ENCODE peak calls at places on chromosomes 1 and 21, in seven cellular contexts. O is germinal center, Z is T-helper 17 cell, S is NCI-H1436, L is HT1080, T is NCI-H1105, R is heart right ventricle. U is an unnamed sample.

GRCh38 chr1:84940481-84940880 is 47.5 kb upstream of the LPAR3 start:
- DNase-seq in R (no peak), O (no peak), Z (no peak), L (peak), S (no peak), T (no peak), U (no peak)

GRCh38 chr1:83978056-83978455 is 20.9 kb downstream of the TTLL7 start:
- DNase-seq in O (no peak), T (peak), Z (no peak), R (no peak), S (no peak), L (no peak), U (no peak)

GRCh38 chr21:45974073-45975016 is 7.2 kb upstream of the COL6A1 start:
- DNase-seq in R (no peak), L (peak), O (peak), S (no peak), T (peak), Z (no peak), U (peak)

GRCh38 chr21:44352253-44352860 is 1.1 kb upstream of the TRPM2 start:
- DNase-seq in R (no peak), S (no peak), T (no peak), Z (no peak), O (no peak), L (no peak), U (no peak)

GRCh38 chr1:91511386-91511785 is 10.7 kb downstream of the CDC7 start:
- DNase-seq in T (peak), R (no peak), Z (no peak), S (no peak), O (no peak), L (no peak), U (no peak)

GRCh38 chr1:46158312-46159281 is 16.3 kb upstream of the TSPAN1 start:
- DNase-seq in O (no peak), Z (no peak), T (no peak), R (no peak), L (no peak), S (no peak), U (no peak)

GRCh38 chr1:57637155-57637554 is 213.3 kb upstream of the DAB1 start:
- DNase-seq in O (no peak), T (no peak), L (peak), Z (no peak), S (no peak), R (no peak), U (no peak)

GRCh38 chr1:206693029-206693428 is 8.3 kb downstream of the MAPKAPK2 start:
- DNase-seq in O (no peak), L (peak), T (no peak), S (no peak), Z (no peak), R (peak), U (peak)

GRCh38 chr1:36675931-36676562 is 193.3 kb upstream of the CSF3R start:
- DNase-seq in T (no peak), L (no peak), O (no peak), R (no peak), Z (no peak), S (no peak), U (no peak)

GRCh38 chr1:116373451-116374339 is 651 bp downstream of the ATP1A1 start:
- DNase-seq in S (peak), Z (peak), L (peak), R (peak), T (peak), O (peak), U (peak)

GRCh38 chr1:11858968-11859871 is 475 bp upstream of the NPPB start:
- DNase-seq in O (peak), R (peak), Z (peak), S (no peak), L (peak), T (no peak), U (peak)

GRCh38 chr21:38355992-38356781 is 99.4 kb downstream of the KCNJ15 start:
- DNase-seq in O (peak), S (peak), R (peak), Z (peak), L (peak), T (peak), U (peak)

GRCh38 chr1:84174051-84174556 is 30.0 kb downstream of the PRKACB start:
- DNase-seq in Z (no peak), R (no peak), S (no peak), O (no peak), L (peak), T (no peak), U (no peak)

GRCh38 chr1:177351361-177352108 is 180.8 kb downstream of the BRINP2 start:
- DNase-seq in R (peak), S (no peak), O (no peak), T (no peak), L (no peak), Z (no peak), U (no peak)

GRCh38 chr1:29974345-29974744 is 738.0 kb downstream of the PTPRU start:
- DNase-seq in L (peak), T (no peak), Z (no peak), O (no peak), R (no peak), S (no peak), U (no peak)

GRCh38 chr1:225469051-225469450 is 41.2 kb upstream of the LBR start:
- DNase-seq in O (no peak), Z (no peak), S (no peak), T (no peak), L (no peak), R (no peak), U (peak)

U was measured in uterus.